ENCODE peak calls at places on chromosomes 7 and 10, in nine cellular contexts. X is fibroblast of the aortic adventitia, F is ascending aorta, U is left ventricle myocardium inferior, D is body of pancreas, V is stomach, S is transverse colon, I is Calu3, H is cardiac fibroblast. Z is an unnamed sample.

GRCh38 chr7:12518920-12519681 is 51.4 kb upstream of the SCIN start:
- DNase-seq in X (no peak), F (no peak), U (no peak), D (no peak), V (no peak), S (no peak), I (peak), H (peak), Z (no peak)

GRCh38 chr10:24681476-24682088 is 42.1 kb downstream of the ARHGAP21 start:
- DNase-seq in X (no peak), F (no peak), U (no peak), D (no peak), V (no peak), S (no peak), I (no peak), H (no peak), Z (no peak)

GRCh38 chr7:156017431-156017830 is 205.2 kb upstream of the SHH start:
- DNase-seq in X (no peak), F (no peak), U (no peak), D (no peak), V (peak), S (no peak), I (no peak), H (no peak), Z (no peak)

GRCh38 chr7:120473352-120473751 is 200.4 kb downstream of the KCND2 start:
- DNase-seq in X (no peak), F (no peak), U (no peak), D (no peak), V (no peak), S (no peak), I (no peak), H (no peak), Z (no peak)

GRCh38 chr10:122298598-122299301 is 27.7 kb downstream of the BTBD16 start:
- DNase-seq in X (peak), F (no peak), U (peak), D (peak), V (peak), S (peak), I (peak), H (peak), Z (peak)

GRCh38 chr7:144676492-144676891 is 159.4 kb downstream of the TPK1 start:
- DNase-seq in X (no peak), F (no peak), U (no peak), D (no peak), V (no peak), S (no peak), I (no peak), H (no peak), Z (no peak)

GRCh38 chr7:33677556-33677955 is 227.8 kb upstream of the BMPER start:
- DNase-seq in X (peak), F (no peak), U (no peak), D (no peak), V (no peak), S (no peak), I (no peak), H (peak), Z (no peak)

GRCh38 chr7:92698237-92698841 is 108.1 kb upstream of the FAM133B start:
- DNase-seq in X (peak), F (no peak), U (peak), D (peak), V (peak), S (peak), I (peak), H (peak), Z (no peak)

DNA sequence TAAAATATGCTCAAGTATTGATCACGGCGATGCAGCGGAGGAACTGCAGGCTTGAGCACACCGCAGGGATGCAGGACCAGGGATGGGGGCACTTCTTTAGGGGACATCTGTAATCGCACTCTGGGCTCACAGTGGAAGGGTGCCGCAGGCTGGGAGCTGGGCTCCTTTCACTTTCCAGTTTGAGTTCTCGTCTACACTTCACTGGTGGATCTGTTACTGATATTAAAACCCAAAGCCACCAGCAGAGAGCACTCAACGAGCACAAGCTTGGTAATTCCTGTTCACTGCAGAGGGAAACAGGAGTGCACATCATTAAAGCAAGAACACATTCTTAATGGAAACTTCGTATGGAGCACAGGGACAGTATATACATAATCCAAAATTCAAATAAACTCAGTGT is 91.3 kb downstream of the PARD3 start:
- DNase-seq in X (peak), F (no peak), U (no peak), D (peak), V (peak), S (peak), I (peak), H (peak), Z (no peak)
- TF ChIP-seq CTCF in X (peak), F (peak), U (peak), D (peak), V (no peak), S (peak), I (peak), H (peak), Z (no peak)

DNA sequence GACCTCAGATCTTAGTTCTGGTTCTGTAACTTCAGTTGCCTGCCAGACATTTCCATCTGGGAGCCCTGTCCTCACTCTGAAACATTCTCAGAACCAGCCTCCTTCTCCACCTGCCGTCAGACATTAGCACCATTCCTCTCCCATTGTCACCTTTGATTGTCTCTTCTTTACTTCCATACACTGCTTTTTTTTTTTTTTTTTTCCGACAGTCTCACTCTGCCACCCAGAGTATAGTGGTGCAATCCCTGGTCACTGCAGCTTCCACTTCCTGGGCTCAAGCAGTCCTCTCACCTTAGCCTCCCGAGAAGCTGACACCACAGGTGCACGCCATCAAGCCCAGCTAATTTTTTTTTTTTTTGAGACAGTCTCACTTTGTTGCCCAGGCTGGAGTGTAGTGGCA is 21.1 kb upstream of the HIPK2 start:
- DNase-seq in X (no peak), F (no peak), U (no peak), D (no peak), V (no peak), S (no peak), I (no peak), H (no peak), Z (no peak)
- TF ChIP-seq CTCF in X (no peak), F (no peak), U (peak), D (no peak), V (no peak), S (no peak), I (no peak), H (no peak), Z (no peak)

DNA sequence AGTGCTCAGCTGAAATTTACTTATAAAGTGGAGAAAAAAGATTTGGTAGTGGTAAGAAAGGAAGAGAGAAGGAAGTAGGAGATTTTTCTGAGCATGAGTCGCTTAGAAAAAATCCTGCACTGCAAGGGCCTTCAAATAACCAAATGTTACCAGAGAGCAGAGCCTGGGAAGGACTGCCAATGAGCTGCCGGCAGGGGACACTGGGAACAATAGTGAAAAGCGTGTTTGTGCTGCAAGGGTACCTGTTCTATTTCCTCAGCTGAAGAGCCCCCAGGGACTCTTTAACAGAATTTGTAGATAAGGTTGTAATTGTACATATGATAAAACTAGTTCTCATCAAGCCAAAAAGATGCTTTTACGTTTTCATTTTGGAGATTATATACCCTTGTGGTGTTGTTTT is 696.3 kb upstream of the C7orf33 start:
- DNase-seq in X (no peak), F (no peak), U (no peak), D (no peak), V (no peak), S (no peak), I (no peak), H (peak), Z (no peak)
- TF ChIP-seq CTCF in X (no peak), F (no peak), U (no peak), D (no peak), V (no peak), S (no peak), I (no peak), H (no peak), Z (no peak)

GRCh38 chr7:35849158-35849831 is 48.4 kb downstream of the SEPTIN7 start:
- DNase-seq in X (peak), F (no peak), U (no peak), D (no peak), V (no peak), S (no peak), I (no peak), H (peak), Z (no peak)
- TF ChIP-seq CTCF in X (no peak), F (no peak), U (no peak), D (no peak), V (no peak), S (no peak), I (no peak), H (no peak), Z (no peak)

GRCh38 chr7:31922883-31923282 is 147.3 kb downstream of the PDE1C start:
- DNase-seq in X (no peak), F (no peak), U (no peak), D (no peak), V (no peak), S (no peak), I (no peak), H (no peak), Z (no peak)
- TF ChIP-seq CTCF in X (no peak), F (no peak), U (no peak), D (no peak), V (no peak), S (no peak), I (no peak), H (no peak), Z (no peak)

GRCh38 chr10:59175538-59176240 is 754 bp upstream of the PHYHIPL start:
- DNase-seq in X (no peak), F (no peak), U (no peak), D (peak), V (no peak), S (no peak), I (no peak), H (no peak), Z (no peak)

GRCh38 chr10:59177862-59178235 is 1.4 kb downstream of the PHYHIPL start:
- DNase-seq in X (no peak), F (no peak), U (no peak), D (no peak), V (no peak), S (no peak), I (no peak), H (no peak), Z (no peak)

GRCh38 chr10:59179027-59179426 is 2.6 kb downstream of the PHYHIPL start:
- DNase-seq in X (no peak), F (no peak), U (no peak), D (no peak), V (no peak), S (no peak), I (no peak), H (no peak), Z (no peak)

GRCh38 chr10:59176241-59177030 is at the start of gene PHYHIPL:
- DNase-seq in X (no peak), F (no peak), U (no peak), D (peak), V (no peak), S (no peak), I (peak), H (no peak), Z (no peak)

DNA sequence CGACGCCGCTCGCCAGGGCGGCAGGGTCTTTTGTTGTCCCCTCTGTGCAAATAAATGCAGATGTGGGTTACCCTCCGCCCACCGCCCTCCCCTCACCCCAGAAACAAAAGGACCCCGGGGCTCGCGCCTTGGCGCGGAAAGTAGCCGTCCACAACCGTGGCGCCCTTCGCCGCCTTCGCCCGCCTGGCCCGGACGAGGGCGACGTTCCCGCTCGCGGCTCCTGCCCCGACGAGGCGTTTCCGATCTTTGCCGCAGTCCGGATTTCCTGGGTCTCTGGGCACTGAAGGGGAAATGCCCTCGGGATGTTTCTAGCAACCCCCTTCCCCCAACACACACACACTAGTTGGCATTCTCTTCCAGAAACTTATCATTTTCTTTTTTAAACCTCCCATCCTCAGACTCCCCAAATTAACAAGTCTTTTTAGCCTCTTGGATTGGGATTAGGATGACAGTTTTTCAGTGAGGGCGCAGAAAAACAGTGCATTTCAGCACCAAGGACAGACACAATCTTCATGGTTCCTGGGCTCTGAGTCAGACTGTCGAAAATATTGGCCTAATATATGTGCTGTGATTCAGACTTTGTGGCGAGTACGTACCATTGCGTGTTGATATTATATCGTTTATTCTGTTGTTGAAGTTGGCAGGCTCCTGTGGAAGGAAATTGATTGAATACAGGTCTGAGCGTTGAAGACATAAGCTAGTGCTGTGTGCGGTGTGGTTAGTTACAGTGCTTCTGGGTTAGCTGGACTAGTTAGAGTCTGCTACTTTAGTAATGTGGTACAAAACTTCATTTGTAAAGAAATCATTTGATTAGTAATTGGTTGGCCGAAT is 803 bp downstream of the PHYHIPL start:
- DNase-seq in X (peak), F (no peak), U (no peak), D (peak), V (no peak), S (no peak), I (peak), H (peak), Z (no peak)
- TF ChIP-seq CTCF in X (no peak), F (no peak), U (no peak), D (peak), V (no peak), S (no peak), I (no peak), H (no peak), Z (no peak)

DNA sequence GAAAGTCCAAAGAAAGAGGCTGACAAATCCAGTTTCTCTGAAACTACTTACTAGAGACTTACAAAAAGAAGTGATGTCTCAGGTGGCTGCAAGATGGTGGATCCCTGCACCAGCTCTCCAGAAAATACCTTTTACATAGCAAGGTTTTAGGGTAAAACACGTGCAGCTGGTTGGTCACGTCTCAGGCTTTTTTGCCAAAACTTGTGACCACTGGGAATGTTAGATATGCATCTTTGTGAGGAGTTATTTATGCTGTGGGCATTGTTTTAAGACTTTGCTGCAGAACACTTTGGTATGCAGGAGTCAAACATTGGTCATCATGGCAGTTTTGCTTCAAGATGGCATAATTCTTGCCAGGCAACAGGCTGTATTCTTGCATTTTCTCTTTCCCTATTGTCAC is 1352.8 kb downstream of the REEP3 start:
- DNase-seq in X (no peak), F (no peak), U (no peak), D (no peak), V (no peak), S (no peak), I (no peak), H (peak), Z (no peak)
- TF ChIP-seq CTCF in X (no peak), F (no peak), U (no peak), D (no peak), V (no peak), S (no peak), I (no peak), H (no peak), Z (no peak)